ENCODE peak calls at places on chromosomes 7 and 10, in four cellular contexts. Z is vagina, Y is ovary, X is cardiac fibroblast. W is an unnamed sample.

GRCh38 chr10:86710987-86711236 is 42.6 kb downstream of the LDB3 start:
- DNase-seq in Y (no peak), X (no peak), Z (no peak), W (no peak)

GRCh38 chr7:8144856-8145255 is 117.1 kb downstream of the ICA1 start:
- DNase-seq in Z (no peak), Y (no peak), X (no peak), W (no peak)

GRCh38 chr7:149822353-149822943 is 15.7 kb upstream of the ZNF862 start:
- DNase-seq in Y (no peak), X (no peak), Z (no peak), W (no peak)

GRCh38 chr7:107322015-107322414 is 147.8 kb upstream of the GPR22 start:
- DNase-seq in Z (no peak), X (no peak), Y (no peak), W (no peak)

GRCh38 chr10:124017729-124018128 is 75.7 kb downstream of the CHST15 start:
- DNase-seq in Z (no peak), Y (no peak), X (no peak), W (no peak)

GRCh38 chr10:43134126-43134905 is 3.9 kb upstream of the CSGALNACT2 start:
- DNase-seq in Y (no peak), Z (no peak), X (peak; percentile 16), W (no peak)

GRCh38 chr7:151076863-151077704 is 3.5 kb downstream of the FASTK start:
- DNase-seq in X (no peak), Z (no peak), Y (no peak), W (no peak)

GRCh38 chr7:47666164-47666862 is 84.4 kb upstream of the TNS3 start:
- DNase-seq in X (peak; percentile 35), Z (no peak), Y (no peak), W (no peak)

GRCh38 chr10:75070478-75071163 is 40.8 kb upstream of the SAMD8 start:
- DNase-seq in X (no peak), Y (no peak), Z (no peak), W (no peak)

GRCh38 chr7:92788559-92789183 is 47.7 kb downstream of the CDK6 start:
- DNase-seq in Y (no peak), Z (no peak), X (no peak), W (no peak)

GRCh38 chr7:101586078-101586941 is 42.8 kb downstream of the MYL10 start:
- DNase-seq in Z (peak; percentile 91), X (no peak), Y (no peak), W (no peak)

GRCh38 chr10:9895406-9895805 is 1122.3 kb upstream of the CELF2 start:
- DNase-seq in Y (no peak), Z (no peak), X (no peak), W (no peak)

GRCh38 chr10:61284222-61284890 is 168.8 kb downstream of the TMEM26 start:
- DNase-seq in Y (no peak), X (peak; percentile 80), Z (no peak), W (peak; percentile 63)

GRCh38 chr7:111752022-111752582 is 189.8 kb upstream of the IMMP2L start:
- DNase-seq in Z (no peak), Y (no peak), X (peak; percentile 75), W (peak; percentile 75)

GRCh38 chr10:69413221-69413865 is 3.4 kb downstream of the TACR2 start:
- DNase-seq in X (peak; percentile 83), Z (no peak), Y (peak; percentile 79), W (peak; percentile 69)

GRCh38 chr10:96122824-96123223 is 7.3 kb upstream of the ZNF518A start:
- DNase-seq in Y (no peak), X (no peak), Z (no peak), W (no peak)

GRCh38 chr7:122885583-122886356 is 490 bp downstream of the CADPS2 start:
- DNase-seq in Y (peak; percentile 22), X (peak; percentile 62), Z (no peak), W (peak; percentile 64)

GRCh38 chr10:12042409-12042796 is 206 bp downstream of the UPF2 start:
- DNase-seq in X (no peak), Z (no peak), Y (peak; percentile 47), W (peak; percentile 18)

GRCh38 chr7:148515237-148515636 is 75.3 kb upstream of the C7orf33 start:
- DNase-seq in X (no peak), Z (no peak), Y (no peak), W (no peak)

GRCh38 chr10:24820616-24821015 is 96.9 kb upstream of the ARHGAP21 start:
- DNase-seq in Z (no peak), Y (no peak), X (peak; percentile 13), W (peak; percentile 91)

GRCh38 chr7:38855867-38856266 is 53.1 kb downstream of the VPS41 start:
- DNase-seq in X (peak; percentile 30), Y (no peak), Z (no peak), W (peak; percentile 5)

GRCh38 chr7:137169282-137169698 is 174.2 kb downstream of the PTN start:
- DNase-seq in Y (peak; percentile 20), Z (no peak), X (peak; percentile 83), W (peak; percentile 57)

DNA sequence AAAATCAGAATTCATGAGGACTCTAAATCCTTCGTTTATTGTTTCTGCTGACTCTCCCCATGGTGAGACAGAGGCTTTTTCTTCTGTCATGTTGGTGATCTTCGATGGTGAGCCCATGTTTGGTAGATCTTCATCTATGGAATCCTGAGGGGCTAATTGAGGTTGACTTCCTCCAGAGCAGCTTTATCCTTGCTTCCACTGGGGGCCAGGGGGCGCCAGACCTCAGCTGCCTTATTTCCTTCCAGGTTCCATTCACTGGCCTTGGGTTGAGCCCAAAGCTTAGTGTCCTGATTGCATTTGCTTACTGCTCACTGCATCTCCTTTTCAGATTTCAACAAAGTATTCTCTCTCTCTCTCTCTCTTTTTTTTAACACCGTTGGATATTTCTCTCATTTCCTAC is 80.7 kb downstream of the GCC1 start:
- DNase-seq in X (peak; percentile 17), Y (no peak), Z (no peak), W (peak; percentile 16)
- TF ChIP-seq CTCF in X (peak; percentile 61), Y (no peak), Z (no peak), W (no peak)

DNA sequence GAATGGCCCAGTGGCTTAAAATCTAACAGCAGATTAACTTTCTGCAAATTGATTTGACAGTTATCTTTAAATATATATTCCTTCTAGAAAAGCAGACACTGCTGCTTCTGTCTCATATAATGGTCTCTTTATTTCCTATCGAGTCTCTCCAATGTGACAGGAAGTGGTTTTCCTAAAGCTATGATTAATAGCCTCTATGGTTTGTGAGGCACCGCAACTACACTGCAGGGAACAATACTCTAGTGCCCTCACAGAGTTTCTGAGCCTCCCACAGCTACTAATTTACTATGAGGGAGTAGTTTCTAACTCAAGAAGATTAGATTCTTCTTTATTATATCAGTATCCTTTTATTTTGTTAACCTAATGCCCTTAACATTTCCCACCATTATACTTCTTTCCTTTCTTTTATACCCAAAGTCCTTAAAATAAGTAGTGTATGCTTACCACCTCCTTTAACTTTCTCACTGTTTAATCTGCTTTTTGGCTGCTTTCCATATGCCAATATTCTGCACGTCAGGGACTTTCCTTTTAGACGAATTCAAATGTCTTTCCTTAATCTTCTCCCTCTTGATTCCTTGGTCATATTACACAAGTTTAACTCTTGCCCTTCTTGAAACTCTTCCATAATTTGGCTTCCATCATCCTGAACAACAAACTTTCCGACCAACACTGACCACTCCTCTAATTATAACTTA is 23.8 kb upstream of the AHR start:
- DNase-seq in X (peak; percentile 84), Z (no peak), Y (no peak), W (peak; percentile 17)
- TF ChIP-seq CTCF in X (no peak), Z (no peak), Y (no peak), W (no peak)

GRCh38 chr7:93894426-93894825 is 3.9 kb upstream of the TFPI2 start:
- DNase-seq in Z (no peak), X (no peak), Y (no peak), W (no peak)

GRCh38 chr7:93894966-93895650 is 4.6 kb upstream of the TFPI2 start:
- DNase-seq in Z (no peak), X (no peak), Y (no peak), W (no peak)

GRCh38 chr7:93890041-93890463 is 501 bp downstream of the TFPI2 start:
- DNase-seq in Y (peak; percentile 49), X (peak; percentile 78), Z (no peak), W (no peak)

GRCh38 chr7:93889261-93889660 is 1.3 kb downstream of the TFPI2 start:
- DNase-seq in X (peak; percentile 90), Y (no peak), Z (no peak), W (no peak)

DNA sequence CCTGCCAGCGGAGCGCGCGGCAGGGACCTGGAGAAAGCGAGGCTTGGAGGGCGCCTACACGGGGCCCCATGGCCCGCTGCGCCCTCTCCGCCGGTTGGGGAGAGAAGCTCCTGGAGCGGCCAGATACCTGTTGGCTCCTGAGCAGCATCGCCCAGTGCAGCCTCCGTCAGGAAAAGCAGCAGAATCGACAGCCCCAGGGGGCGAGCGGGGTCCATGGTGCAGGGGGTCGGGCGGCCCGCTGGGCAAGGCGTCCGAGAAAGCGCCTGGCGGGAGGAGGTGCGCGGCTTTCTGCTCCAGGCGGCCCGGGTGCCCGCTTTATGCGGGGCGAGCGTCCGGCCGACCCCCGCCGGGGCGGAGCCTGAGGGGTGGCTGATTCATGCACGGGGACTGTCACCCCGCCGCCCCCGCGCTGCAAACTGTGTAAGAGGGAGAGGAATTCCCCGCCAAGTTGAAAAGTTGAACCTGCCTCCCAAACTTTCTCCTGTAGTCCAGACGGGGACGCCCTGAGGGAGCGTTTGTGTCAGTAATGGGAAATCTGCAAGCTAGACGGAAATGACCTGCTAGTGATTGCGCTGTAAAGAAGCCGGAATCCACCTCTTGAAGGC is at the start of gene TFPI2:
- DNase-seq in Z (no peak), Y (peak; percentile 77), X (peak; percentile 92), W (peak; percentile 42)
- TF ChIP-seq CTCF in Z (no peak), Y (no peak), X (no peak), W (no peak)

GRCh38 chr10:128078136-128078969 is 47.9 kb downstream of the MKI67 start:
- DNase-seq in X (peak; percentile 57), Y (no peak), Z (no peak), W (peak; percentile 50)
- TF ChIP-seq CTCF in X (peak; percentile 83), Y (no peak), Z (peak; percentile 23), W (peak; percentile 65)

GRCh38 chr10:4391683-4392082 is 434.3 kb upstream of the AKR1E2 start:
- DNase-seq in Y (no peak), X (peak; percentile 53), Z (no peak), W (no peak)
- TF ChIP-seq CTCF in Y (no peak), X (peak; percentile 12), Z (no peak), W (no peak)

GRCh38 chr7:118867860-118868259 is 643.4 kb downstream of the ANKRD7 start:
- DNase-seq in Z (no peak), X (no peak), Y (no peak), W (no peak)

GRCh38 chr7:118872568-118872967 is 648.1 kb downstream of the ANKRD7 start:
- DNase-seq in Z (no peak), X (no peak), Y (no peak), W (peak; percentile 66)

GRCh38 chr7:118870187-118870586 is 645.7 kb downstream of the ANKRD7 start:
- DNase-seq in Y (no peak), Z (no peak), X (no peak), W (peak; percentile 32)
- TF ChIP-seq CTCF in Y (no peak), Z (no peak), X (peak; percentile 9), W (peak; percentile 35)